ENCODE peak calls at places on chromosomes 5 and 9, in ten cellular contexts. K, T, F, U, M, Q, A, Y, B and C are unnamed samples.

GRCh38 chr5:29897916-29898315 is 1295.6 kb upstream of the CDH6 start:
- DNase-seq in F (no peak), A (no peak), B (no peak), Y (no peak), Q (no peak), U (no peak), K (no peak), M (no peak), T (no peak), C (no peak)

GRCh38 chr9:134320195-134320885 is 5.9 kb upstream of the RXRA start:
- DNase-seq in T (no peak), B (peak), M (peak), K (no peak), Y (no peak), A (peak), Q (no peak), U (no peak), F (no peak), C (no peak)

GRCh38 chr5:125961150-125961549 is 462.1 kb upstream of the GRAMD2B start:
- DNase-seq in A (no peak), T (no peak), F (no peak), M (no peak), K (no peak), B (no peak), Q (no peak), U (no peak), Y (no peak), C (no peak)

GRCh38 chr9:32677931-32678330 is 42.5 kb upstream of the TAF1L start:
- DNase-seq in F (no peak), B (no peak), T (no peak), A (no peak), Q (no peak), Y (no peak), K (no peak), M (no peak), U (no peak), C (peak)

GRCh38 chr9:107637421-107638420 is 148.2 kb upstream of the KLF4 start:
- DNase-seq in U (peak), F (peak), T (no peak), B (peak), M (peak), Q (peak), Y (peak), K (peak), A (peak), C (peak)

GRCh38 chr5:107812570-107813141 is 141.9 kb upstream of the EFNA5 start:
- DNase-seq in Y (peak), U (peak), M (peak), Q (no peak), T (no peak), A (no peak), B (no peak), K (no peak), F (no peak), C (peak)

GRCh38 chr9:93240891-93241334 is 57.0 kb downstream of the WNK2 start:
- DNase-seq in Y (no peak), F (no peak), K (no peak), T (no peak), Q (no peak), U (no peak), B (no peak), A (no peak), M (peak), C (no peak)

GRCh38 chr5:93249651-93250289 is 331.2 kb downstream of the NR2F1-AS1 start:
- DNase-seq in M (peak), T (no peak), Y (peak), U (peak), K (no peak), F (peak), Q (no peak), A (no peak), B (no peak), C (peak)

GRCh38 chr9:75891277-75892167 is 1.0 kb downstream of the PCSK5 start:
- DNase-seq in U (peak), K (peak), Y (peak), Q (peak), A (peak), T (peak), F (peak), B (peak), M (peak), C (peak)

GRCh38 chr9:130634801-130635200 is 29.6 kb upstream of the PRDM12 start:
- DNase-seq in T (no peak), U (no peak), K (no peak), F (no peak), Q (no peak), B (no peak), Y (no peak), M (no peak), A (peak), C (no peak)

GRCh38 chr5:122291000-122291592 is 20.9 kb upstream of the SNCAIP start:
- DNase-seq in Q (no peak), A (no peak), Y (no peak), M (no peak), T (no peak), B (no peak), K (no peak), U (no peak), F (no peak), C (peak)

GRCh38 chr9:30075451-30076199 is 2308.8 kb upstream of the ACO1 start:
- DNase-seq in Y (no peak), A (no peak), B (no peak), K (peak), U (peak), F (no peak), M (no peak), T (no peak), Q (no peak), C (peak)

GRCh38 chr9:92189782-92190535 is 74.7 kb upstream of the SPTLC1 start:
- DNase-seq in F (no peak), A (no peak), Y (no peak), U (no peak), K (no peak), B (no peak), M (no peak), T (no peak), Q (no peak), C (no peak)
- H3K4me3 ChIP-seq in F (no peak), A (no peak), Y (no peak), U (no peak), K (no peak), B (no peak), M (no peak), T (no peak), Q (no peak), C (no peak)

GRCh38 chr5:75046366-75047142 is 5.8 kb downstream of the GCNT4 start:
- DNase-seq in Y (no peak), F (no peak), B (no peak), K (no peak), A (no peak), M (no peak), U (no peak), T (no peak), Q (no peak), C (no peak)

GRCh38 chr5:75047356-75047755 is 5.0 kb downstream of the GCNT4 start:
- DNase-seq in Q (no peak), F (no peak), Y (no peak), A (no peak), T (no peak), B (no peak), K (no peak), M (no peak), U (no peak), C (no peak)

GRCh38 chr5:75049581-75050274 is 2.6 kb downstream of the GCNT4 start:
- DNase-seq in Q (no peak), T (peak), K (peak), Y (peak), B (no peak), F (peak), U (peak), M (peak), A (no peak), C (peak)

GRCh38 chr5:75050415-75050814 is 1.9 kb downstream of the GCNT4 start:
- DNase-seq in U (peak), Q (no peak), A (no peak), M (peak), T (peak), Y (no peak), F (no peak), K (peak), B (no peak), C (no peak)

DNA sequence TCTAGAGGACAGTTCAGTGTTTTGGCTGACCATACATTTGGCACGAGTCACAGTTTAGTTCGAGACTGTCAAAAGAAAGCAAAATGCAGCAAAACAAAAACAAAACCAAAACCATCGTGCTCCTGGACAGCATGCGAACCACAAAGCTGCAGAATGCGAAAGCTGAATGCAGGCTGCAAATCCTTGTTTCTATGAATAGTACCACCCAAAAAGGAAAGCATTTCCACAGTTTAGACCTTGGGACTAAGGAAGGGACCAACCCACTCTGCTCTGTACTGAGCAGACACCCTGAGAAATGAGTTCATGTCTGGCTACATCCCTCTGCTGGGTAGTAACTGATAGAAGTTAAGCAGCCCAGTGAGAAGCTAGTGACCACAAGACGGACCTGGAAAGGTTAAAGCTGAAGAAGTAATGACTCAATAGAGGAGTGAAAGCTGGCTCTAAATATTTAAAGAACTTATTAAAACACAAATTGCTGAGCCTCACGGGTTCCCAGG is 3.9 kb downstream of the GCNT4 start:
- DNase-seq in K (no peak), B (no peak), A (no peak), U (no peak), Y (peak), M (no peak), T (no peak), Q (no peak), F (no peak), C (peak)
- H3K4me3 ChIP-seq in K (no peak), B (peak), A (no peak), U (no peak), Y (no peak), M (no peak), T (peak), Q (no peak), F (no peak), C (no peak)

DNA sequence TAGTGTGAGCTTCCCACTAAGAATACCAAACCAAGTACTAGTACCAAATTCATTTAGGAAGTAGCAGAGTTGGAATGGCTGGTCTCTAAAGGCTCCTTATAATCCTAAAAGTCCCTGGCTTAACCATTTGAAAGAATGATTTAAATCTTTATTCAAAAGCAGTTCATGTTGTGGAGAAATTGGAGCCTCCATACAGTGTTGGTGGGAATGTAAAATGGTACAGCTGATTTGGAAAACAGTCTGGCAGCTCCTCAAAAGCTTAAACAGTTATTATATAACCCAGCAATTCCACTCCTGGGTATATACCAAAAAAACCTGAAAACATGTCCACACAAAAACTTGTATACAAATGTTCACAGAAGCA is 2.9 kb downstream of the PLIN2 start:
- DNase-seq in U (no peak), M (no peak), Y (no peak), A (no peak), Q (no peak), T (no peak), F (no peak), B (no peak), K (no peak), C (no peak)
- H3K4me3 ChIP-seq in U (peak), M (peak), Y (no peak), A (peak), Q (no peak), T (peak), F (no peak), B (peak), K (no peak), C (no peak)

DNA sequence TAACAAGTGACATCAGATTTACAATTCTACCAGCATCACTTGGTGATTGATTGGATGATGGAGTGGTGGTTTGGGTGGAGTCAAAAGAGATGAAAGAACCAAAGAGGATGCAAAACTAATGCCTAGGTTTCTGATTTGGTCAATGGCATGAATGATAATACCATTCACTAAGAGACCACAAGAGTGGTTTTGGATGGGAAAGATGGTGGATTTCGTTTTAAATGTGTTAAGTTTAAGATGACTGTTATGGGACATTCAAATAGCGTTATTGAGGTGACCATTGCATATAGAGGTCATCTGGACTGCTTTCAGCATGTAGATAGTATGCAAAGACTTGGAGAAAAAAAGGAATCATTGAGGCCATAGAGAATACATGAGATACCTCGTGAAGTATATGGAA is 3.6 kb downstream of the SMC5 start:
- DNase-seq in T (no peak), B (no peak), F (no peak), M (no peak), U (no peak), A (no peak), K (no peak), Q (no peak), Y (no peak), C (no peak)
- H3K4me3 ChIP-seq in T (no peak), B (no peak), F (no peak), M (no peak), U (no peak), A (no peak), K (no peak), Q (no peak), Y (no peak), C (no peak)

GRCh38 chr9:4663956-4664355 is 1.9 kb downstream of the PLPP6 start:
- DNase-seq in F (no peak), T (no peak), M (no peak), Q (no peak), B (no peak), K (no peak), U (no peak), A (no peak), Y (no peak), C (no peak)
- H3K4me3 ChIP-seq in F (peak), T (no peak), M (no peak), Q (no peak), B (no peak), K (peak), U (no peak), A (no peak), Y (no peak), C (no peak)

DNA sequence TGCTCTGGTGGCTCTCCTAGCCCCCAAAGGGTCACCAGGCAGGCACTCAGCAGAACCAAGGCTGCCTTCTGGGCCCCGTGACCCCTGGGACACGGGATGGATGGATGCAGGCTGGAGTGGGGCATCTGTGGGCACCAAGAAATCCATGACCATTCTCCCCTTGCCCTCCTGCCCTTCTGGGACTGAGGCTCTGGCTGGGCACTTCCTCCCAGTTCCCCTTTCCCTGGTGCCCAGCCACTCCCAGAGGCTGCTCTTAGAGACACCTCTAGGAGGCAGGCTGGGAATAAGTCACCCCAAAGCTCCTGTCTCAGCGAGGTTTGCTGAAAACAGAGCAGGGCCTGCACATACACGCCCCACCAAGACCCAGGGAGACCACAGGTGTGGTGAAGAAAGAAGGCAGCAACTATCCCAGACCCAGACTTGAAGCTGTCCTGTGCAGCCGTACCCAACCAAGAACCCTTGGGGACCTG is 943 bp downstream of the STING1 start:
- DNase-seq in K (no peak), Q (no peak), M (peak), Y (peak), A (peak), T (no peak), F (no peak), B (no peak), U (peak), C (no peak)
- H3K4me3 ChIP-seq in K (no peak), Q (peak), M (peak), Y (peak), A (peak), T (peak), F (peak), B (peak), U (peak), C (peak)

DNA sequence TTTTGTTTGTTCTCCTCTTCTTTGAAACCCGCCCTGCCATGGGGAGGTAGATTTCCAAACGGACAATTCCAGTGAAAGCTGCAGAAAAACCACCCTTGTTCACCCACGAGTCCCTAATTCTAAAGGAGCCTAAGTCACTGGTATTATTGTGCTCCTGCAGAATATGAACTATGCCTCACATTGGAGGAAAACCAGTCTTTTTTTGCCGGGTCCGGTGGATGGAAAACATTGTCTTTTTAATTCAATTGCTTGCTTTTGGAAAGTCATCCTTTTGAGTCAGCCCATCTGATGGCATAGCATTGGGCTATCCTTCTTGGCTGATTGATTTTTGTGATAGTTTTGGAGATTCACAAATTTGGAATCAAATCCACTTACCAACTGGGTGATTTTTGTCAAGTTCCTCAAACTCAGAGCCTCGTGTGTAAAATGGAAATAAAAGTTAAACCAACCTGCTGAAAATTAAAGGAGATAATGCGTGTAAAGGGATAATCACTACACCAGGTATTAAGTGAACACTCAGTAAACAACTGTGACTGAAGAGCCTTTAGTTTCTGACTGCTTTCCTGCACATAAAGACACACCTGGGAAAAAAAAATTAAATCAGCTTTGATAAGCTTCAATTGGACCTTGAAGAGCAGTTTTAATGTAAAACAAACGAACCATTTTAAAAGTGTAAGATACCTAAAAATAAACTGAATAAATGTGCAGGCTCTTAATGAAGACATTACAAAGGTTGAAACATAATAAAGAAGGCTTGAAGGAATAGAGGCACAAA is 783 bp upstream of the CCNJL start:
- DNase-seq in K (no peak), Y (no peak), M (no peak), Q (no peak), B (no peak), F (no peak), A (no peak), U (no peak), T (no peak), C (peak)
- H3K4me3 ChIP-seq in K (peak), Y (peak), M (peak), Q (no peak), B (peak), F (peak), A (peak), U (peak), T (no peak), C (peak)

GRCh38 chr9:77471572-77471971 is 176.6 kb downstream of the GNA14 start:
- DNase-seq in K (no peak), U (no peak), Q (no peak), Y (no peak), F (no peak), A (no peak), B (no peak), M (no peak), T (no peak), C (no peak)
- H3K4me3 ChIP-seq in K (no peak), U (no peak), Q (no peak), Y (no peak), F (no peak), A (no peak), B (no peak), M (no peak), T (no peak), C (no peak)